ENCODE peak calls at places on chromosome 7, in six cellular contexts. J, X, F, K, E and I are unnamed samples. For H3K4me1, the result is how much of the 10 kb centered on the place peaks cover.

GRCh38 chr7:106569500-106569929 is 91.4 kb downstream of the CCDC71L start:
- ATAC-seq in J (peak), X (no peak), F (no peak), K (no peak), E (no peak), I (no peak)

GRCh38 chr7:90119178-90119971 is 34.9 kb upstream of the STEAP1 start:
- ATAC-seq in J (no peak), X (peak), F (peak), K (peak), E (peak), I (peak)

GRCh38 chr7:107180378-107180777 is 11.6 kb downstream of the HBP1 start:
- ATAC-seq in J (peak), X (no peak), F (peak), K (peak), E (no peak), I (no peak)

GRCh38 chr7:108307246-108307982 is 148.8 kb downstream of the NRCAM start:
- ATAC-seq in J (no peak), X (no peak), F (no peak), K (peak), E (no peak), I (no peak)

GRCh38 chr7:74097937-74098614 is 14.5 kb downstream of the LIMK1 start:
- ATAC-seq in J (no peak), X (no peak), F (no peak), K (no peak), E (no peak), I (peak)

GRCh38 chr7:17041324-17041723 is 159.5 kb upstream of the AGR3 start:
- ATAC-seq in J (no peak), X (peak), F (no peak), K (peak), E (no peak), I (peak)

GRCh38 chr7:70346844-70347462 is 748.7 kb downstream of the AUTS2 start:
- ATAC-seq in J (no peak), X (no peak), F (no peak), K (no peak), E (no peak), I (no peak)

GRCh38 chr7:16422100-16422430 is 727 bp upstream of the CRPPA start:
- ATAC-seq in J (no peak), X (no peak), F (no peak), K (no peak), E (no peak), I (no peak)

GRCh38 chr7:43915907-43916306 is 9.5 kb upstream of the URGCP start:
- ATAC-seq in J (no peak), X (no peak), F (no peak), K (no peak), E (no peak), I (no peak)

GRCh38 chr7:148871030-148871429 is 13.1 kb downstream of the EZH2 start:
- ATAC-seq in J (no peak), X (no peak), F (no peak), K (no peak), E (no peak), I (no peak)

DNA sequence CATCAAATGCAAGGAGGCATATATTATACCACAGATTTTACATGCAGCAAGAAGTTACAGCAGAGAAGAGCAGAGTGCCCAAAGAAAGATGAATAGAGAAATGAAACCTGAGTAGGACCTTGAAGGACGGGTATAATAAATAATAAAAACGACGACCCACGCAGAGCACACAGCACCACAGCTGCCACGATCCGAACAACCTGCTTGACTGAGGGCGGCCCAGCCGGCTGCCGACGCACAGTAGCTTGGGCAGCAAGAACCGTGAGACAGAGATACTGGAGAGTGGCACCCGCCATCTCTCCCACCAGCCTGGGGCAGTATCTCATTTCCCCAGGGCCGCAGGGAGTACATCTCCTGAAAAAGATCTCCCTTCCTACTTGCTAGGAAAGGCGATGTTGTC is 78.9 kb downstream of the HIPK2 start:
- ATAC-seq in J (no peak), X (no peak), F (no peak), K (no peak), E (no peak), I (no peak)
- H3K4me1 ChIP-seq in J (under half), X (under half), F (half or more), K (under half), E (under half), I (under half)

GRCh38 chr7:76293407-76293901 is 9.0 kb upstream of the HSPB1 start:
- ATAC-seq in J (no peak), X (no peak), F (no peak), K (no peak), E (no peak), I (no peak)

GRCh38 chr7:76301000-76301399 is 1.5 kb upstream of the HSPB1 start:
- ATAC-seq in J (no peak), X (no peak), F (no peak), K (no peak), E (no peak), I (no peak)

GRCh38 chr7:76294344-76295024 is 8.0 kb upstream of the HSPB1 start:
- ATAC-seq in J (peak), X (peak), F (peak), K (peak), E (peak), I (peak)

GRCh38 chr7:76300210-76300731 is 2.2 kb upstream of the HSPB1 start:
- ATAC-seq in J (no peak), X (no peak), F (no peak), K (peak), E (no peak), I (no peak)

GRCh38 chr7:76296743-76297740 is 5.4 kb upstream of the HSPB1 start:
- ATAC-seq in J (no peak), X (peak), F (peak), K (peak), E (peak), I (peak)
- TF ChIP-seq EP300 in J (no peak), X (no peak), F (no peak), K (no peak), E (no peak), I (no peak)

DNA sequence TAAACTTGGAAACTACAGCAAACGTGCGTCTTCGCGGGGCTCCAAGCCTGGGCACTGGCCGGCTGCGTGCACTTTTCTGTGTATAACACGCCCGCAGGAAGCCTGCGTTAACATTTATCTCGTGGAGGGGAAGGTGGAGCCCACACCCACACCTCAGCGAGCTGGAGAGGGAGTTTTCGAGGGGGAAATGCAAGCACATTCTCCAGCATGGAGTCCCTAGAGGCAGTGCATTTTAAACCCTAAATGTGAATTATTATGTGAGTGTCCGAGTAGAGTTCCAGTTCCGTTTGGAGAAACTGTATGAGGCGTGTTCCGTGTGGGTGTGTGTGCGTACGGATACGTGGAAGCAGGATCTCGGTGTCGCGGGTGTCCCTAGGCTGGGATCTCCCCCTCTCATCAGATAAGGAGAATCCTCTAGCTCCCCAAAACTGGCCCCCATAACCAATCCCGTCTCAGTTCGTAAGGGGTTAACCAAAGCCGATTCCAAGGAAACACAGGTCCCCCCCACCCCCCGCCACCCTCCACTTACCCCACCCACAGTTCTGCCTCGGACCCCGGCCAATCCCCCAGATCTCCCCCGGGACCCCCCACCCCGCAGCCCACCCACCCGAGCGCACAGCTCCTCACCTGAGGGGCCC is 403 bp downstream of the CDK6 start:
- ATAC-seq in J (peak), X (peak), F (peak), K (peak), E (peak), I (no peak)
- H3K4me1 ChIP-seq in J (under half), X (under half), F (under half), K (under half), E (under half), I (under half)

GRCh38 chr7:137129025-137129424 is 214.5 kb downstream of the PTN start:
- ATAC-seq in J (no peak), X (no peak), F (no peak), K (no peak), E (no peak), I (no peak)

GRCh38 chr7:137135654-137136350 is 207.7 kb downstream of the PTN start:
- ATAC-seq in J (no peak), X (no peak), F (no peak), K (no peak), E (no peak), I (no peak)

GRCh38 chr7:137127058-137127457 is 216.5 kb downstream of the PTN start:
- ATAC-seq in J (no peak), X (no peak), F (no peak), K (no peak), E (no peak), I (no peak)

GRCh38 chr7:137127806-137128205 is 215.7 kb downstream of the PTN start:
- ATAC-seq in J (no peak), X (no peak), F (no peak), K (no peak), E (no peak), I (no peak)

DNA sequence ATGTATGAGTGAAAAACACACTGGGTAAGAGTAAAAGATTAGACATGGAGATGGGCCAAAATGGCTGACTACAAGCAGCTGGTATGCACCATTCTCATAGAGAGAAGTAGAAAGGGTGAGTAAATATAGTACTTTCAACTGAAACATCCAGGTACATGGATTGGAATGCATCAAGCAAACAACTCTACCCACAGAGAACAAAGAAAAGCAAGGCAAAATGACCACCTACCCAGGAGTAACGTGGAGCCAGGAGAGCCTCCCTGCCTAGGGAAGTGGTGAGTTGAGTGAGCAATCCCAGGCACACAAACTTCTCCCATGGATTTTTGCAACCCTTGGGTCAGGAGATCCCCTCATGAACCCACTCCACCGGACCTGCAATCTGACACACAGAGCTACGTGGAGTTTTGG is 212.8 kb downstream of the PTN start:
- ATAC-seq in J (no peak), X (peak), F (no peak), K (no peak), E (peak), I (no peak)
- TF ChIP-seq EP300 in J (no peak), X (no peak), F (no peak), K (no peak), E (no peak), I (no peak)

DNA sequence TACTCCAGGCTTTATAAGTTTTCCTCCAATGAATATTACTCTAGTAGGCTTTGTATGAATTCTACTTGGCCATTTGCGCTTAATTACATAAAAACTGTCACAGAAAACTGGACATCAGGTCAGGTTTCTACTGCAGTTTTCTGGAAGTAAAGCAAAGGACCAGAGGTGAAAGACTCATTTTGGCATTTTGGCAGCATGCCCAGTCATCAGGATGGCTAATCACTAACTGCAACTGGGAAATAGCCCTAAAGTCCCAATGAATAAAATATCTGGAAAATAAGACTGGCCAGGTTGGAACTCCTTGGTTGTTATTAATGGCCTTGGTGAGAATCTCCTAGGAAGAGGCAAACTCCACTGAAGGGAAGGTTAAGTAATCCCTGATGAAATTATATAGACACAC is 75.5 kb downstream of the COPG2 start:
- ATAC-seq in J (no peak), X (no peak), F (no peak), K (no peak), E (no peak), I (no peak)
- H3K4me1 ChIP-seq in J (under half), X (under half), F (under half), K (under half), E (under half), I (under half)

DNA sequence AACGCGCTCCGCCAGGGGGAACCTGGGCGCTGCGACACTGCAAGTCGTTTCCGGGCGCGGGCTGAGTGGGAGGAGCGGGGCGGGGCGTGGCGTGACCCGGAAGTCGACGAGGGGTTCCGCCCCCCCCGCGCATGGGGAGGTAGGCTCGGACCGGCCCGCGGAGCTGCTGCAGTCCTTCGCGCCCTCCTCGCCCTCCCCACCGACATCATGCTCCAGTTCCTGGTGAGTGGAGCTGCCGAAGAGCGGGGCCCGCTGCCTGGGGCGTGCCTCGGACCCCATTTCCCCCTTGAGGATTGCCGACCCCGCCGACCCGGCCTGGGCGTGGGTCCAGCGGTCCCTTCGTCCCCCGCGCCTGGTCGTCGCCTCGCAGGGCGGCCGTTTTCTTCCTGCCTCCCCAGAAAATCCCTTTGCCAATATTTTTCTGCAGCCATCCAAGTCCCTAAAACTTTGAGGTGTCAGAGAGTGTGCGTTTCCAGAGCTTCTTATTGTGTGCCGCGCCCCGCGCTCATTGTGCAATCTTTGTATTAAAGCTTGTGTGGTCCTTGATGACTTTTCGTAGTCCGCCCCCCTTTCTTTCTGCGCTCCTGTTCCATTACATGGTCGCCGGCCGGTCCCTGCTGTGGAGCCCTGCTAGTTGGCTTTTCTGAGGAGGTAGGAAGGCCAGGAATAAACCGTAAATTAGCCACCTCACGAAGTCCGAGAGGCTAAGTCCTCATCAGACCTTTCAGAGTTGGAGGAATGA is at the start of gene STMP1:
- ATAC-seq in J (peak), X (peak), F (peak), K (peak), E (peak), I (peak)
- TF ChIP-seq EP300 in J (peak), X (no peak), F (peak), K (no peak), E (no peak), I (no peak)

DNA sequence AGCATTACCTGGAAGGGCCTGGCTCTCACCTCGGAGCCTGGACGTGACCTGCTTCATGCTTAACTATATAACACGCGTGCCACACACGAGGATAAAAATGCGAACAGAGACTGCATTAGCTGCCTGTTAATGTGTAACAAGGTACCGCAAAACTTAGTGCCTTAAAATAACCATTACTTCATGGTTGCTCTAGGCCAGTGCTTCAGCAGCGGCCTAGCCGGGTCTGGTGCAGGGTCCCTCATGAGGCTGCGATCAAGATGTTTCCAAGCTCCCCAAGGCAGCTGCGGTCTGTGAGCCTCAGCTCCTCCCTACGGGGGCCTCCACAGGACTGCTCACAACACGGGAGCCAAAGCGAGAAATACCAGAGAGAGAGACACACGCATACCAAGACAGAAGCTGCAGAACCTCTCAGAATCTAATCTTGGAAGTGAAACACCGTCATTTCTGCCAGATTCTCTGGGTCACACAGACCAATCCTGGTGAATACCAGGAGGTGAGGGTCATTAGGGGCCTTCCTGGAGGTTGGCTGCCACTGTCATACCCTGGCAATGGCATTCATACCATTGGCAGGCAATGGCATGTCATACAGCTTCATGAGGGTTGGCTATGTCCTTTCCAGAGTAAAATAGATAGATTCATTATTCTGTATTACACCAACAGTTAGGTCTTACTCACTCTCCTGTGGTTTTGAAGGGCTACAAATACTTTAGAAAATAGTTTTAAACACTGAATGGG is 94.5 kb downstream of the HIPK2 start:
- ATAC-seq in J (no peak), X (no peak), F (peak), K (no peak), E (no peak), I (no peak)
- H3K4me1 ChIP-seq in J (under half), X (under half), F (under half), K (half or more), E (half or more), I (under half)